ENCODE peak calls at places on chromosome 7, in four cellular contexts. T is IMR-90, E is HCT116, G is K562. U is an unnamed sample.

GRCh38 chr7:18667466-18667865 is 171.9 kb downstream of the HDAC9 start:
- DNase-seq in E (peak), T (peak), G (no peak), U (peak)

GRCh38 chr7:91566333-91566732 is 302.1 kb downstream of the FZD1 start:
- DNase-seq in T (no peak), E (no peak), G (no peak), U (no peak)

GRCh38 chr7:69708857-69709256 is 110.6 kb downstream of the AUTS2 start:
- DNase-seq in T (no peak), E (no peak), G (peak), U (peak)

GRCh38 chr7:98288064-98288823 is 6.8 kb downstream of the BRI3 start:
- DNase-seq in T (no peak), G (no peak), E (no peak), U (no peak)

GRCh38 chr7:118149394-118149793 is 34.6 kb upstream of the LSM8 start:
- DNase-seq in E (no peak), G (no peak), T (no peak), U (no peak)

GRCh38 chr7:85070967-85071628 is 115.8 kb downstream of the SEMA3D start:
- DNase-seq in T (peak), G (no peak), E (no peak), U (no peak)

GRCh38 chr7:20350518-20350951 is 19.8 kb downstream of the ITGB8 start:
- DNase-seq in E (no peak), T (no peak), G (no peak), U (no peak)

GRCh38 chr7:15747187-15748111 is 61.0 kb upstream of the MEOX2 start:
- DNase-seq in E (no peak), T (no peak), G (no peak), U (no peak)

GRCh38 chr7:107834401-107834800 is 31.4 kb upstream of the SLC26A3 start:
- DNase-seq in G (no peak), T (no peak), E (no peak), U (no peak)

GRCh38 chr7:106223156-106223555 is 61.6 kb downstream of the NAMPT start:
- DNase-seq in T (no peak), E (no peak), G (no peak), U (no peak)

GRCh38 chr7:93053946-93054943 is 63.5 kb downstream of the SAMD9 start:
- DNase-seq in E (no peak), T (no peak), G (no peak), U (no peak)

GRCh38 chr7:132218876-132219275 is 357.4 kb downstream of the PLXNA4 start:
- DNase-seq in T (no peak), E (no peak), G (no peak), U (no peak)

GRCh38 chr7:101625076-101625914 is 3.8 kb downstream of the MYL10 start:
- DNase-seq in G (peak), T (peak), E (no peak), U (no peak)

GRCh38 chr7:101626069-101626671 is 2.9 kb downstream of the MYL10 start:
- DNase-seq in G (no peak), T (no peak), E (no peak), U (no peak)

GRCh38 chr7:101626758-101627157 is 2.3 kb downstream of the MYL10 start:
- DNase-seq in E (no peak), G (no peak), T (no peak), U (no peak)

GRCh38 chr7:101622609-101623178 is 6.4 kb downstream of the MYL10 start:
- DNase-seq in T (no peak), G (no peak), E (no peak), U (no peak)

GRCh38 chr7:101624246-101625000 is 4.7 kb downstream of the MYL10 start:
- DNase-seq in G (no peak), E (no peak), T (no peak), U (no peak)
- TF ChIP-seq POLR2A in G (no peak), E (no peak), T (no peak), U (no peak)

GRCh38 chr7:30171753-30172447 is 37.1 kb downstream of the MTURN start:
- DNase-seq in G (no peak), E (no peak), T (peak), U (peak)
- TF ChIP-seq POLR2A in G (no peak), E (no peak), T (no peak), U (no peak)

DNA sequence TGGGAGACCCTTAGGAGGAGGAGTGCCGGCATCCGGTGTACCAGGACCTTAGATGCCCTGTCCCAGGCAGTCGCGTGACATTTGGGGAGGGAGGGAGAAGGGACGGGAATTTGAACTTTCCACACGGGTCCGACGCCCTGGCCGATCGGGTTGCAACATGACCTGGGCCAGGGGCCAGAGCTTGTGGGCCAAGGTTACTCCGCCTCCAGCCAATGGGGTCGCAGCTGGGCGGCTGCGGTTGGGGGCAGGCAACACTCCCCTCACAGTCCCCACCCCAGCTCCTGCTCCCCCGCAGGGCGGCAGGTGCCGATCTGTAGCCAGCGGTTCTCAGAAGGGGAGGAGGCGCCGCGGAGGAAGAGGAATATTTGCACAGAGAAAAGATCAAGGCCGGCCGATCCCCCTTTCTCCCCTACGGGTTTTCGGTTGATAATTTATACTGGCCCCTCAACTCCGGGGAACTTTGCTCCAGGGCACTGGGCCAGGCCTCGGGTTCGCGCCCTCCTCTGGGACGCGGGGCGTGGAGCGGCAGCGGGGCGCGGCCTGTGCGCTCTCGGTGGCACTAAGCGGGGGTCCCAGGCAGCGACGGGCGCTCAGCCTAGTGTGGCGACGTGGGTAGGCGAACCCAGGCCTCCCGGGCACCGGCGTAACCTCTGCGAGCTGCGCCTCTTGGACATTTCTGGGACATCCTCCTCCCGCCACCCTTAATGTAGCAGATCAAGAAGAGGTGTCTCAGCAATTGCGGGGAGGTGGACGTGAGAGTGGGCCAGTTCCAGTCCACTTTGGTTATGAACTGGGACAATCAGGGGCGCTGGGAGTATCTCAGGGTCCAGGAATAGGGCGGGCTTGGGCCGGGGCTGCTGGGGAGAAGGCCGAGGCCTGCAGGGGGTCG is 1.2 kb downstream of the MLXIPL start:
- DNase-seq in T (no peak), G (peak), E (no peak), U (no peak)
- TF ChIP-seq POLR2A in T (no peak), G (no peak), E (no peak), U (no peak)

GRCh38 chr7:27165655-27166474 is 528 bp upstream of the HOXA9 start:
- DNase-seq in G (no peak), E (no peak), T (no peak), U (no peak)
- TF ChIP-seq POLR2A in G (no peak), E (no peak), T (no peak), U (no peak)

GRCh38 chr7:77353911-77354310 is 62.2 kb downstream of the GSAP start:
- DNase-seq in G (no peak), T (no peak), E (no peak), U (no peak)

GRCh38 chr7:77353407-77353721 is 62.8 kb downstream of the GSAP start:
- DNase-seq in G (no peak), T (no peak), E (no peak), U (no peak)

GRCh38 chr7:77349141-77349540 is 67.0 kb downstream of the GSAP start:
- DNase-seq in T (peak), G (no peak), E (no peak), U (no peak)

GRCh38 chr7:77352688-77353406 is 63.3 kb downstream of the GSAP start:
- DNase-seq in G (no peak), E (no peak), T (peak), U (no peak)

GRCh38 chr7:77351539-77352004 is 64.6 kb downstream of the GSAP start:
- DNase-seq in T (no peak), E (no peak), G (no peak), U (no peak)
- TF ChIP-seq POLR2A in T (no peak), E (no peak), G (no peak), U (no peak)

GRCh38 chr7:27107901-27108381 is 5.5 kb upstream of the HOXA2 start:
- DNase-seq in G (no peak), E (no peak), T (peak), U (no peak)

GRCh38 chr7:27108390-27109127 is 6.1 kb upstream of the HOXA2 start:
- DNase-seq in G (no peak), T (peak), E (no peak), U (no peak)

GRCh38 chr7:27106906-27107250 is 4.4 kb upstream of the HOXA2 start:
- DNase-seq in T (no peak), G (no peak), E (no peak), U (no peak)

GRCh38 chr7:27106181-27106905 is 3.9 kb upstream of the HOXA2 start:
- DNase-seq in G (no peak), E (no peak), T (peak), U (no peak)

GRCh38 chr7:27107391-27107900 is 5.0 kb upstream of the HOXA2 start:
- DNase-seq in E (no peak), G (no peak), T (peak), U (no peak)
- TF ChIP-seq POLR2A in E (no peak), G (no peak), T (peak), U (no peak)

DNA sequence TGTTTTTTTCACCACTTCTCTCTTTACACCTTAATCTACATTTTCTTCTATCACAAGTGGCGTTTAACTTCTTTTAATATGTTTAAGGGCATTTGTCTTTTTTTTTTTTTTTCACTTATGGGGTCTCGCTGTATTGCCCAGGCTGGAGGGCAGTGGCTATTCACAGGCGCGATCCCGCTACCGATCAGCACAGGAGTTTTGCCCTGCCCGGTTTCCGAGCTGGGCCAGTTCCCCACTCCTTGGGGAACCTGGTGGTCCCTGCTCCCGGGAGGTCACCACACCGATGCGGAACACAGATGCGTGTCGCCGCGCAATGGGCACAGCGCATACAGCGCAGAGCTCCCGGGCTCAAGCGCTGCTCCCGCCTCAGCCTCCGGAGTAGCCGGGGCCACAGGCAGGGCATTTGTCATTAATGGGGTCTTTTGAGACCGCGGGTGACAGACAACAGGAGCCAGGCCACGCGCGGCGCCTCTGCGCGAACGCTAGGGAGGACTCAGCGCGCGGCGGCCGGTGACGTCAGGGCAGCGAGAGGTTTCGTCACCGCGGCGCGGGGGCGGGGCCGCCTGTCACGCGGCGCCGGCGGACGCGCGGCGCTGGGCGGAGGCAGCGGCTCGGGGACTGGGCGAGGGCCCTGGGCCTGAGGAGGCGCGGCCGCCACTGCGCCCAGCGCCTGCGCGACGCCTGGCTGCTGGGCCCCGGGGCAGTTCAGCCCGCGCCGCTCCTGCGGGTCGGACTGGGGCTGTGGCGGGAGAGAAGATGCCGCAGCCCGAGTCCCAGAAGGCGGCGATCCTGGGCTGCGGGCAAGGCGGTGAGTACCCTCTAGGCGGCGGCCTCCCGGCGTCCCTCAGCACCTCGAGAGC is at the start of gene GALNT11:
- DNase-seq in T (peak), G (peak), E (peak), U (peak)
- TF ChIP-seq POLR2A in T (peak), G (peak), E (peak), U (peak)

GRCh38 chr7:149500201-149500600 is 2.6 kb upstream of the ZNF746 start:
- DNase-seq in E (no peak), T (no peak), G (no peak), U (no peak)

GRCh38 chr7:149495785-149496641 is 1.6 kb downstream of the ZNF746 start:
- DNase-seq in G (peak), E (no peak), T (peak), U (no peak)

GRCh38 chr7:149496642-149497391 is 792 bp downstream of the ZNF746 start:
- DNase-seq in E (no peak), T (peak), G (peak), U (no peak)

GRCh38 chr7:149494738-149495368 is 2.8 kb downstream of the ZNF746 start:
- DNase-seq in E (no peak), T (peak), G (peak), U (no peak)

DNA sequence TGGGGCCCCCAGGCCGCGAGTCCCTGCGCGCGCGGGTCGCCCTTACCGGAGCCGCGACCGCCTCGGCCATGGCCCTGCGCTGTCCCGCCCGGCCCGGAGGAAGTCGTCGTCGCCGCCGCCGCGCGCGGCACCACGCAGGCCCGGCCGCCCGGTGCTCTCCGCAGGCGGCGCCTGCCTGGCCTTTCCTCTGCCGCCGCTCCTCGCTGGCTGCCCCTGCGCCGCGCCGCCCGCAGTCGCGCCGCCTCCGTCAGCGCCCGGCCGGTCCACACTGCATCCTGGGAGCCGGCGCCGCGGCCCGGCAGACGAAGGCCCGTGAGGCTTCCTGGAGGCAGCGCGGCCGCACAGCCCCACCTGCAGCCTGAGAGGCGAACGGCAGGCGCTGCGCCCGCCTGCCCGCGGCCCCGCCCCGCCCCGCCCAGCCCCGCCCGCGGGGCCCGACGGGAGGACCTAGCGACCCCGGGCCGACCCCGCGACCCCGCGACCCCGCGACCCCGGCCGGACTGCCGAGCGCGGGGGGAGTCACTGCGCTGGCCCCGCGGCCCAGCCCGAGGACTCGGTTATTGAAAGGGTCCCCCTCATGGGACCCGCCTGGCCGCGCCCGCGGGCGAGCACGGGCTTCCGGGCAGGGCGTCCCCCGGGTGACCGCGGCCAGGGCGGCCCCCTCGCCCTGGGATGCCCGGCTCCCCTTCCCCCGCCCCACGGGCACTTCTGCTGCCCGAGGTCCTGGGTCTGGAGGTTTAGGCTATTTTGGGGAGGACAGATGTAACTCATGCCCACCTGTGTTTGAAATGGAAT is at the start of gene ZNF746:
- DNase-seq in G (peak), T (peak), E (peak), U (peak)
- TF ChIP-seq POLR2A in G (no peak), T (peak), E (peak), U (peak)

GRCh38 chr7:47254081-47255006 is 327.6 kb downstream of the TNS3 start:
- DNase-seq in E (no peak), G (peak), T (peak), U (peak)
- TF ChIP-seq POLR2A in E (no peak), G (no peak), T (no peak), U (peak)

GRCh38 chr7:3194501-3195141 is 106.4 kb upstream of the SDK1 start:
- DNase-seq in E (no peak), T (peak), G (no peak), U (peak)
- TF ChIP-seq POLR2A in E (no peak), T (no peak), G (no peak), U (peak)

U was measured in H54.